ENCODE peak calls at places on chromosomes 11 and 22, in seven cellular contexts. J is lower leg skin, O is A549, I is adrenal gland, Z is breast epithelium, E is testis, T is sigmoid colon. Q is an unnamed sample.

GRCh38 chr22:35749808-35750207 is 32.1 kb downstream of the APOL5 start:
- DNase-seq in J (no peak), Z (no peak), O (no peak), I (no peak), T (no peak), E (no peak), Q (no peak)

GRCh38 chr11:11155962-11156815 is 196.9 kb downstream of the CSNK2A3 start:
- DNase-seq in I (no peak), Z (no peak), E (peak; percentile 43), T (no peak), O (peak; percentile 32), J (no peak), Q (peak; percentile 35)

GRCh38 chr22:36916034-36916433 is 2.6 kb downstream of the CSF2RB start:
- DNase-seq in Z (no peak), E (no peak), J (no peak), O (no peak), I (no peak), T (no peak), Q (no peak)

GRCh38 chr11:132898021-132898420 is 634.3 kb downstream of the OPCML start:
- DNase-seq in E (no peak), I (no peak), J (no peak), Z (no peak), T (no peak), O (no peak), Q (no peak)

GRCh38 chr11:6321356-6321755 is 1.1 kb upstream of the CAVIN3 start:
- DNase-seq in T (peak; percentile 69), E (no peak), I (no peak), Z (no peak), J (peak; percentile 87), O (no peak), Q (no peak)

GRCh38 chr11:45489281-45489906 is 176.0 kb downstream of the CHST1 start:
- DNase-seq in O (no peak), J (peak; percentile 54), Z (no peak), T (peak; percentile 12), E (no peak), I (no peak), Q (no peak)

GRCh38 chr11:65786786-65787636 is at the start of gene OVOL1:
- DNase-seq in E (peak; percentile 36), O (no peak), J (no peak), Z (peak; percentile 85), I (no peak), T (no peak), Q (no peak)

GRCh38 chr11:13963949-13964770 is 1.6 kb downstream of the SPON1 start:
- DNase-seq in I (no peak), O (no peak), Z (no peak), E (no peak), J (no peak), T (no peak), Q (no peak)

GRCh38 chr11:118152552-118153471 is at the start of gene SCN4B:
- DNase-seq in O (peak; percentile 56), T (peak; percentile 87), Z (no peak), I (peak; percentile 33), J (no peak), E (peak; percentile 75), Q (no peak)

DNA sequence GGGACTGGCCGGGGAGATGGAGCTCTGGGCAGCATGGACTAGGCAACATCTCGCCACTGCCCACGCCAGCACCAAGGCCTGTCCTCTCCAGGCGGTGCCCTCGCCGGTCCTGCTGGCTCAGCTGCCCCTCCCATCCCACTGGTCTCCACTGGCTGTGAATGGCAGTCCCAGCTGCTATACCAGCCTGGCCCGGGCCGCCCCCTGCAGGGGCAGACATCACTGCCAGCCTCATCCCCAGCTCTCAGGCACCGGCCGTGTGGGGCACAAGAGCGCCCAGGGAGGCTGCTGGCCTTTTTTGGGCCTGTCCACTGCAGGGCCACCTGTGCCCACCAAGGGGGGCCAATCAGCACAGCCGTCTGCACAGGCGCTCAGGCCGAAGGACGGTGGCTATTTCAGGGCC is 30.1 kb upstream of the H19 start:
- DNase-seq in J (no peak), O (no peak), E (no peak), I (no peak), Z (no peak), T (no peak), Q (no peak)
- TF ChIP-seq POLR2A in J (no peak), O (no peak), E (no peak), I (no peak), Z (no peak), T (no peak), Q (no peak)

DNA sequence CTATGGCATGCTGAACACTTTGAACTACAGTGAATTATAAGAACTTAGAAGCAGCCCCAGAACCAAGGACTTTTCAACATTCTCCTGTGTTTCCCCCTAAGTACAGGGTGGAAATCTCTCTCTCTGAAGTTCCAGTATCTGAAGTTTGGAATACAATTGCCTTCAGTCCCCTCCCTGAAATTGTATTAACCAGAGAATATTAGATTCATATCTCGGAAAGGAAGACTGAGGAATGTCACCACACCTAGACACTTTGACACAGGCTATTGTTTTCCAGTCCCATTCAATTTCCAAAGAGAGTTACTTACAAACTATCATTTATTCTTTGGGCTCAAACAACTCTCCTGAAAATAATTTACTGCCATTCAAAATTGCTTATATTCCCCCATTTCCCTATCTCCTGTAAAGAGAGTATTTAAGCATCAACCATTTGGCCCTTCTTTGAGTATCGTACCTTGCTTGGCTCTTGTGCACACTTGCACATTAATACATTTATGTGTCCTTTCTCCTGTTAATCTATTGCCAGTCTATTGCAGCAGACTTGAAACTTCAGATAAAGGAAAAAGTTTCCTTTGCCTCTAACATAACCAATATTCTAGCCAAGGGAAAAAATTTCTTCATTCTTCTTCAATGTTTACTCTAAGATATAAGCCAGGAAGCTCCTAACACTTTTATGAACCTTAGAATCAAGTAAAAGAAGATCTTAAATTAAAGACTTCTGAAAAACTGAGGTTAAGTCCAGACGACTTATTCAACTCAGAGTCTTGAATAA is 402.4 kb upstream of the DDI1 start:
- DNase-seq in O (no peak), J (no peak), I (no peak), T (no peak), Z (no peak), E (no peak), Q (no peak)
- TF ChIP-seq POLR2A in O (no peak), J (no peak), I (no peak), T (no peak), Z (no peak), E (no peak), Q (no peak)

GRCh38 chr11:68891356-68891948 is 12.2 kb downstream of the MRPL21 start:
- DNase-seq in T (no peak), O (no peak), J (no peak), E (no peak), I (no peak), Z (no peak), Q (no peak)
- TF ChIP-seq POLR2A in T (no peak), O (no peak), J (no peak), E (no peak), I (no peak), Z (no peak), Q (no peak)

GRCh38 chr22:23764931-23765881 is 2.4 kb downstream of the C22orf15 start:
- DNase-seq in J (no peak), I (peak; percentile 52), Z (no peak), T (no peak), O (no peak), E (no peak), Q (peak; percentile 23)

GRCh38 chr22:23763579-23764331 is 965 bp downstream of the C22orf15 start:
- DNase-seq in O (no peak), Z (no peak), T (no peak), E (no peak), J (no peak), I (no peak), Q (peak; percentile 14)

GRCh38 chr22:23767303-23767672 is 484 bp downstream of the CHCHD10 start:
- DNase-seq in E (no peak), O (no peak), J (no peak), Z (no peak), I (no peak), T (no peak), Q (no peak)

GRCh38 chr22:23769321-23769965 is 1.7 kb upstream of the CHCHD10 start:
- DNase-seq in I (no peak), E (no peak), J (no peak), T (no peak), O (no peak), Z (no peak), Q (no peak)

DNA sequence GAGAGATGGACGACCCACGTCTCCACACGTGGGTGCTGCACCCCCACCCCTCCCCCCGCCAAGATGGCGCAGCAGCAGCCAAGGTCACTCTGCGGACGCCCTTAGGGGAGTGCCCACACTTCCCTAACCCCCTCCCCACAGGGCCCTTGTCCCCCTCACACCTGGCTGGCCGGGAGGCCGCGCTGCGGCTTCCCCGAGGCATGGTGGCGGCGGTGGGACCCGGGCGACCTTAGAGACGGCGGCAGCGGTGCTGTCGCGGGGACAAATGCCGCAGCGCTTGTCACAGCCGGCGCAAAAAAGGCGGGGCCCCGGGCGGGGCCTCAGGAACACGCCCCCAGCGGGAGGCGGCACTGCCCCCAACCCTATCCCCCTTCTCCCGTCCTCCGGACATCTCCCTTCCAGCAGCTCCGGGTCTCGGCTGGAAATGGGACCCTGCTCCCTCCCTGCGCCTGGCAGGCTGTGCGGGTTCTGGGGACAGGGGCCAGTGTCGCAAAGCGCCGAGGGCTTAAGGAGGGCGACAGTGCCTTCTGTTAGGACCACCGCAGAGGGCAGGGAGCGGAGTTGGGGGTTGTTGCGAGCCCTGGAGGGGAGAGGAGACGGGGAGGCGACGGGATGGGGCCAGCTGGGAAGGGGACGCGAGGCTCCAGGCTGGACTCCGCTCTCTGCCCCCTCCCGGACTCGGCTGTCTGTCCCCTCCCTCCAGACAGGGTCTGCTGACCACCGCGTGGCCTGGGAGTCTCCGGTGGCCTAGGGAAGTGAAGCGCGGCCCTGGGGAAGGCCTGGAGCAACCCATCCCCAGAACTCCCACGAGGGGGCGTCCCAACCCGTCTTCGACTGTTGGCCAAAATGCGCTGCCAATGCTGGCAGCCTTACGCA is at the start of gene CHCHD10:
- DNase-seq in I (peak; percentile 86), O (peak; percentile 65), T (peak; percentile 92), Z (peak; percentile 71), E (peak; percentile 91), J (peak; percentile 96), Q (peak; percentile 81)
- TF ChIP-seq POLR2A in I (peak; percentile 72), O (peak; percentile 52), T (peak; percentile 65), Z (peak; percentile 20), E (no peak), J (no peak), Q (peak; percentile 64)

Q was measured in erythroblast.